ENCODE peak calls at places on chromosomes 1 and 21, in nine cellular contexts. I is NCI-H1105 treated with DMSO at 0.1 percent for 48 hours, G is T1000, Q is lower lobe of right lung, X is EL, O is HepG2, N is NCI-H2081, R is occipital lobe, P is mesenteric fat pad. T is an unnamed sample.

GRCh38 chr1:198686069-198686728 is 47.4 kb downstream of the PTPRC start:
- DNase-seq in O (peak; percentile 8), Q (no peak), N (peak; percentile 41), G (no peak), P (no peak), X (peak; percentile 69), R (no peak), I (peak; percentile 71), T (no peak)

GRCh38 chr1:234730542-234731370 is 120.8 kb upstream of the IRF2BP2 start:
- DNase-seq in X (no peak), G (no peak), Q (no peak), N (no peak), I (no peak), R (no peak), O (no peak), P (no peak), T (peak; percentile 63)

GRCh38 chr1:89590341-89591080 is 42.4 kb upstream of the LRRC8C start:
- DNase-seq in P (no peak), I (no peak), X (no peak), R (no peak), O (no peak), G (no peak), N (no peak), Q (no peak), T (no peak)

GRCh38 chr1:31769720-31770390 is 5.7 kb upstream of the ADGRB2 start:
- DNase-seq in I (peak; percentile 77), G (no peak), Q (no peak), X (no peak), P (no peak), O (no peak), R (no peak), N (peak; percentile 83), T (no peak)

GRCh38 chr21:25953659-25954058 is 216.9 kb downstream of the APP start:
- DNase-seq in R (no peak), Q (no peak), G (no peak), P (no peak), X (no peak), I (no peak), O (no peak), N (no peak), T (no peak)

GRCh38 chr1:206908038-206908437 is 10.8 kb downstream of the IL24 start:
- DNase-seq in N (no peak), I (no peak), Q (no peak), O (no peak), P (no peak), X (peak; percentile 16), G (no peak), R (no peak), T (no peak)

GRCh38 chr1:48619529-48619928 is 147.5 kb upstream of the SPATA6 start:
- DNase-seq in Q (no peak), X (peak; percentile 42), O (no peak), I (no peak), R (no peak), G (peak; percentile 82), P (no peak), N (no peak), T (no peak)

GRCh38 chr1:177487481-177487880 is 316.7 kb downstream of the BRINP2 start:
- DNase-seq in I (no peak), N (no peak), X (no peak), Q (no peak), R (no peak), G (no peak), P (no peak), O (no peak), T (no peak)

GRCh38 chr1:211326528-211327340 is at the start of gene TRAF5:
- DNase-seq in P (no peak), O (no peak), N (peak; percentile 43), R (no peak), Q (peak; percentile 71), I (peak; percentile 46), X (peak; percentile 63), G (no peak), T (peak; percentile 69)

GRCh38 chr1:156491151-156491949 is 9.2 kb downstream of the MEF2D start:
- DNase-seq in R (no peak), O (no peak), I (no peak), X (no peak), G (no peak), P (no peak), N (no peak), Q (no peak), T (no peak)

GRCh38 chr1:120176092-120176855 is at the start of gene SEC22B:
- DNase-seq in P (peak; percentile 93), X (peak; percentile 97), R (peak; percentile 85), Q (peak; percentile 90), I (peak; percentile 93), O (peak; percentile 89), N (peak; percentile 84), G (peak; percentile 84), T (peak; percentile 80)

GRCh38 chr1:180168786-180169640 is 14.3 kb downstream of the QSOX1 start:
- DNase-seq in I (peak; percentile 19), Q (peak; percentile 58), R (no peak), O (peak; percentile 43), N (peak; percentile 55), G (no peak), P (peak; percentile 73), X (peak; percentile 49), T (peak; percentile 36)

GRCh38 chr1:116357487-116357886 is 15.6 kb upstream of the ATP1A1 start:
- DNase-seq in P (no peak), X (no peak), O (no peak), R (no peak), N (no peak), G (no peak), I (no peak), Q (no peak), T (no peak)

GRCh38 chr1:195019385-195019784 is 1588.9 kb downstream of the KCNT2 start:
- DNase-seq in Q (no peak), P (no peak), X (peak; percentile 51), G (no peak), I (no peak), N (no peak), R (no peak), O (no peak), T (no peak)

GRCh38 chr1:916173-917075 is 7.3 kb upstream of the SAMD11 start:
- DNase-seq in Q (peak; percentile 31), X (no peak), N (no peak), P (no peak), G (no peak), R (no peak), O (no peak), I (peak; percentile 8), T (no peak)

GRCh38 chr1:64043328-64043727 is 160.1 kb upstream of the UBE2U start:
- DNase-seq in O (no peak), Q (no peak), I (no peak), P (no peak), G (no peak), N (no peak), R (no peak), X (peak; percentile 20), T (no peak)

GRCh38 chr1:45353685-45354084 is 13.4 kb upstream of the MUTYH start:
- DNase-seq in G (no peak), I (no peak), P (no peak), X (no peak), R (no peak), Q (no peak), N (no peak), O (no peak), T (no peak)

GRCh38 chr1:160211010-160211790 is 6.0 kb downstream of the PEA15 start:
- DNase-seq in X (no peak), N (no peak), O (no peak), G (no peak), R (peak; percentile 39), Q (no peak), P (no peak), I (no peak), T (no peak)

GRCh38 chr1:9181990-9182783 is 52.4 kb upstream of the H6PD start:
- DNase-seq in N (peak; percentile 15), R (no peak), Q (peak; percentile 72), G (no peak), P (no peak), I (peak; percentile 24), X (no peak), O (peak; percentile 53), T (peak; percentile 60)

GRCh38 chr21:31531967-31532366 is 127.5 kb upstream of the SOD1 start:
- DNase-seq in R (no peak), P (no peak), I (peak; percentile 49), G (no peak), N (no peak), Q (no peak), X (no peak), O (no peak), T (no peak)

GRCh38 chr1:245874942-245875580 is 632.0 kb downstream of the SMYD3 start:
- DNase-seq in I (peak; percentile 86), O (no peak), R (no peak), P (no peak), Q (peak; percentile 69), X (peak; percentile 99), N (peak; percentile 55), G (peak; percentile 31), T (no peak)

GRCh38 chr1:66313446-66313845 is 220.5 kb upstream of the SGIP1 start:
- DNase-seq in O (no peak), G (no peak), Q (no peak), X (peak; percentile 61), N (no peak), I (no peak), P (no peak), R (no peak), T (no peak)

GRCh38 chr1:206704239-206704638 is 19.5 kb downstream of the MAPKAPK2 start:
- DNase-seq in R (no peak), O (no peak), I (no peak), P (peak; percentile 69), N (no peak), Q (no peak), G (no peak), X (no peak), T (no peak)

GRCh38 chr1:214658785-214659184 is 55.8 kb downstream of the CENPF start:
- DNase-seq in O (peak; percentile 39), Q (no peak), P (no peak), G (no peak), N (peak; percentile 36), I (peak; percentile 26), R (no peak), X (no peak), T (no peak)

GRCh38 chr1:31733389-31734219 is 29.8 kb upstream of the COL16A1 start:
- DNase-seq in N (peak; percentile 61), O (no peak), I (peak; percentile 28), Q (no peak), G (no peak), P (no peak), R (no peak), X (no peak), T (no peak)

GRCh38 chr1:197909346-197909745 is 6.9 kb downstream of the C1orf53 start:
- DNase-seq in Q (no peak), P (no peak), I (no peak), R (no peak), X (peak; percentile 13), G (no peak), N (no peak), O (no peak), T (no peak)

GRCh38 chr1:91948501-91949355 is 473 bp upstream of the BRDT start:
- DNase-seq in G (no peak), I (no peak), Q (no peak), N (no peak), R (no peak), O (no peak), X (no peak), P (peak; percentile 53), T (no peak)

GRCh38 chr1:229596961-229597699 is 28.8 kb downstream of the TAF5L start:
- DNase-seq in Q (no peak), R (no peak), P (no peak), I (no peak), O (no peak), X (peak; percentile 64), N (no peak), G (no peak), T (no peak)

GRCh38 chr1:145690587-145691558 is 16.3 kb downstream of the PDZK1 start:
- DNase-seq in Q (no peak), P (no peak), O (peak; percentile 54), I (no peak), G (no peak), N (no peak), X (peak; percentile 73), R (no peak), T (peak; percentile 14)

GRCh38 chr1:11531943-11532342 is 53.0 kb downstream of the DISP3 start:
- DNase-seq in N (no peak), P (peak; percentile 55), I (no peak), R (no peak), O (no peak), Q (no peak), G (no peak), X (no peak), T (no peak)

GRCh38 chr1:47568763-47569162 is 130.9 kb downstream of the FOXD2 start:
- DNase-seq in P (no peak), R (no peak), I (no peak), G (no peak), X (peak; percentile 23), O (no peak), N (no peak), Q (no peak), T (no peak)

T was measured in B cell.